ENCODE peak calls at places on chromosome 11, in six cellular contexts. C is Karpas-422, I is RPMI8226, Z is Calu3, H is RPMI7951, G is amygdala. D is an unnamed sample.

GRCh38 chr11:60926500-60926899 is 2.2 kb downstream of the TMEM132A start:
- DNase-seq in C (no peak), I (no peak), Z (no peak), H (no peak), G (no peak), D (no peak)

GRCh38 chr11:12689029-12689755 is 15.0 kb downstream of the TEAD1 start:
- DNase-seq in C (no peak), I (no peak), Z (no peak), H (no peak), G (no peak), D (no peak)

GRCh38 chr11:65576867-65577755 is 1.3 kb downstream of the EHBP1L1 start:
- DNase-seq in C (peak), I (peak), Z (peak), H (peak), G (no peak), D (peak)

GRCh38 chr11:6397636-6398035 is 7.4 kb downstream of the SMPD1 start:
- DNase-seq in C (no peak), I (no peak), Z (peak), H (no peak), G (no peak), D (no peak)

GRCh38 chr11:70423523-70424505 is 25.5 kb downstream of the CTTN start:
- DNase-seq in C (no peak), I (no peak), Z (peak), H (peak), G (no peak), D (no peak)

GRCh38 chr11:68870470-68870869 is 28.8 kb upstream of the CPT1A start:
- DNase-seq in C (no peak), I (no peak), Z (peak), H (no peak), G (no peak), D (no peak)

GRCh38 chr11:86070435-86071056 is 1.7 kb upstream of the PICALM start:
- DNase-seq in C (no peak), I (no peak), Z (no peak), H (no peak), G (no peak), D (no peak)

GRCh38 chr11:1375161-1375954 is 14.4 kb upstream of the BRSK2 start:
- DNase-seq in C (no peak), I (no peak), Z (no peak), H (no peak), G (no peak), D (no peak)

GRCh38 chr11:61002598-61002997 is 31.1 kb downstream of the CD6 start:
- DNase-seq in C (no peak), I (no peak), Z (no peak), H (no peak), G (no peak), D (no peak)

GRCh38 chr11:29490951-29491350 is 525.9 kb downstream of the KCNA4 start:
- DNase-seq in C (no peak), I (no peak), Z (no peak), H (no peak), G (no peak), D (no peak)

GRCh38 chr11:17197431-17197898 is 10.3 kb downstream of the PIK3C2A start:
- DNase-seq in C (no peak), I (no peak), Z (no peak), H (peak), G (no peak), D (no peak)

GRCh38 chr11:43699879-43700278 is 19.3 kb downstream of the HSD17B12 start:
- DNase-seq in C (no peak), I (no peak), Z (no peak), H (no peak), G (no peak), D (no peak)

GRCh38 chr11:61551630-61552029 is 29.2 kb downstream of the SYT7 start:
- DNase-seq in C (no peak), I (peak), Z (peak), H (peak), G (no peak), D (no peak)

GRCh38 chr11:10725114-10725906 is 25.7 kb upstream of the CTR9 start:
- DNase-seq in C (no peak), I (no peak), Z (no peak), H (peak), G (no peak), D (no peak)

D was measured in head of caudate nucleus.